ENCODE peak calls at places on chromosomes 11 and 22, in nine cellular contexts. U, S, H, I, M, R, W, E and G are unnamed samples.

GRCh38 chr22:49026476-49027121 is 801.1 kb downstream of the BRD1 start:
- DNase-seq in M (no peak), W (no peak), U (no peak), I (no peak), R (no peak), H (no peak), E (no peak), S (no peak), G (peak; percentile 21)

GRCh38 chr11:26675233-26675928 is 46.5 kb downstream of the SLC5A12 start:
- DNase-seq in U (no peak), H (no peak), M (peak; percentile 13), I (no peak), R (no peak), W (no peak), E (no peak), S (no peak), G (no peak)

GRCh38 chr11:94193288-94193687 is 64.6 kb downstream of the PANX1 start:
- DNase-seq in S (no peak), U (no peak), I (no peak), M (no peak), E (no peak), H (no peak), W (no peak), R (no peak), G (no peak)

GRCh38 chr11:31913985-31914384 is 102.9 kb upstream of the PAX6 start:
- DNase-seq in I (no peak), E (no peak), U (no peak), H (no peak), R (no peak), W (no peak), M (no peak), S (no peak), G (no peak)

GRCh38 chr22:24994070-24994763 is 41.7 kb downstream of the KIAA1671 start:
- DNase-seq in U (peak; percentile 55), H (no peak), E (no peak), W (no peak), M (peak; percentile 91), I (no peak), S (peak; percentile 87), R (no peak), G (no peak)

GRCh38 chr22:21865041-21865440 is 2.4 kb downstream of the MAPK1 start:
- DNase-seq in W (peak; percentile 77), H (no peak), U (peak; percentile 49), E (peak; percentile 24), M (peak; percentile 27), S (no peak), I (peak; percentile 45), R (no peak), G (peak; percentile 45)

GRCh38 chr22:25402160-25402500 is 162.3 kb upstream of the GRK3 start:
- DNase-seq in W (no peak), R (no peak), U (no peak), H (no peak), I (no peak), M (no peak), E (no peak), S (no peak), G (no peak)

GRCh38 chr11:118216621-118217526 is 7.9 kb downstream of the JAML start:
- DNase-seq in H (no peak), E (no peak), I (no peak), U (no peak), M (no peak), S (no peak), W (no peak), R (peak; percentile 46), G (no peak)

GRCh38 chr11:131375421-131375820 is 5.0 kb downstream of the NTM start:
- DNase-seq in W (no peak), I (no peak), R (no peak), E (no peak), H (no peak), U (no peak), M (no peak), S (no peak), G (no peak)

GRCh38 chr11:118488480-118489109 is 38.7 kb upstream of the TTC36 start:
- DNase-seq in W (peak; percentile 59), M (peak; percentile 81), R (peak; percentile 78), I (peak; percentile 64), H (peak; percentile 62), U (peak; percentile 82), E (peak; percentile 54), S (peak; percentile 68), G (peak; percentile 70)

GRCh38 chr22:30202531-30203006 is 44.0 kb downstream of the LIF start:
- DNase-seq in W (no peak), I (peak; percentile 67), R (no peak), S (peak; percentile 77), E (peak; percentile 81), H (no peak), U (no peak), M (peak; percentile 91), G (no peak)

GRCh38 chr11:126415128-126415527 is 59.6 kb downstream of the ST3GAL4 start:
- DNase-seq in I (peak; percentile 65), W (peak; percentile 90), S (peak; percentile 78), M (peak; percentile 8), U (no peak), R (no peak), E (no peak), H (no peak), G (peak; percentile 88)

GRCh38 chr11:120185678-120186407 is 25.0 kb upstream of the OAF start:
- DNase-seq in U (no peak), R (no peak), S (no peak), I (no peak), W (no peak), E (no peak), M (no peak), H (no peak), G (no peak)

GRCh38 chr11:15073361-15074205 is at the start of gene CALCB:
- DNase-seq in M (no peak), E (no peak), U (peak; percentile 49), S (no peak), I (peak; percentile 50), W (no peak), H (peak; percentile 27), R (no peak), G (no peak)

GRCh38 chr11:20373568-20374209 is 10.2 kb downstream of the HTATIP2 start:
- DNase-seq in E (no peak), W (no peak), U (no peak), M (no peak), H (no peak), S (no peak), R (no peak), I (no peak), G (no peak)

GRCh38 chr22:36833073-36833472 is 16.2 kb upstream of the PVALB start:
- DNase-seq in R (no peak), S (no peak), M (no peak), U (no peak), W (no peak), E (no peak), I (no peak), H (no peak), G (no peak)
- H3K4me3 ChIP-seq in R (no peak overlapping the region), S (no peak overlapping the region), M (no peak overlapping the region), U (no peak overlapping the region), W (no peak overlapping the region), E (no peak overlapping the region), I (no peak overlapping the region), H (no peak overlapping the region), G (no peak overlapping the region)

GRCh38 chr22:28935713-28936112 is 52.3 kb downstream of the ZNRF3 start:
- DNase-seq in U (no peak), R (no peak), E (no peak), H (no peak), W (no peak), M (no peak), S (no peak), I (no peak), G (no peak)
- H3K4me1 ChIP-seq in U (peaks cover 8% of the 10 kb centered on the region), R (no peaks in the 10 kb centered on the region), E (no peaks in the 10 kb centered on the region), H (peaks cover 22% of the 10 kb centered on the region), W (peaks cover 6% of the 10 kb centered on the region), M (peaks cover 15% of the 10 kb centered on the region), S (peaks cover 6% of the 10 kb centered on the region), I (peaks cover 36% of the 10 kb centered on the region), G (no peaks in the 10 kb centered on the region)

DNA sequence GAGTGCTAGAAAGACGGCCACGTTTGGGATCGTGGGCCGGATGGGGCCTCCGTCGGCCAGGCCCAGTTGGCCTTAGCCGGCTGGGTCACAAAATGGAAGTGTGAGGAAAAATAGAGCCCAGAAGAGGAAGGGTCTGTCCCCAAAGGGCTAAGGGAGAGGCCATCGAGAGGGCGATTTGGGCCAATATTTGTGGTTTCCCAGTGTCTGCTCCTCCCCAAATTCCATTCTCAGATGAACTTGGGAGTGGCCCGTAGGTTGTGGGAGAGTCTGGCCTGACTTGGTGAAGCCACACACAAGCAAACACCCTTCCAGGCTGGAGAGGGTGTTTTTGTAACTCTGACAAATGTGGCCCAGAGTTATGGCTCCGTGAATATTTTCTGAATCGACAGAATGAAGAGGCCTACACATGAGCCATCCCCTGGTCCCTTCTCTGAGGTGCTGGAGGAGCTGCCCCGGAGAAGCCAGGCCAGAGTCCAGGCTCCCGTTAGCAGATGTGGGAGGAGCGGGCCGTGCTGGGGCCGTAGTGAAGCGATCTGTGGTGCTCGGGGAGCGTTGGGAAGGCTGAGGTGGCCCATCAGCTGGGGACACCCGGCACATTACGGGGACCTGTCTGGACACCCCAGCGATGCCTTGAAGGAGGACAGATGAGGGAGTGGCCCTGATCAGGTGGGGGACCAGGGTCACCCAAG is 73.5 kb upstream of the PPARA start:
- DNase-seq in E (peak; percentile 44), H (no peak), W (peak; percentile 66), I (peak; percentile 64), U (no peak), M (peak; percentile 76), R (no peak), S (peak; percentile 28), G (peak; percentile 63)
- H3K4me3 ChIP-seq in E (peak overlapping the region; percentile 93), H (no peak overlapping the region), W (peak overlapping the region; percentile 86), I (no peak overlapping the region), U (no peak overlapping the region), M (no peak overlapping the region), R (no peak overlapping the region), S (peak overlapping the region; percentile 0), G (peak overlapping the region; percentile 74)

GRCh38 chr11:73198677-73199076 is 19.4 kb upstream of the P2RY2 start:
- DNase-seq in E (no peak), S (peak; percentile 0), U (peak; percentile 60), M (peak; percentile 94), I (no peak), W (no peak), R (no peak), H (peak; percentile 65), G (no peak)

GRCh38 chr11:73195191-73196007 is 22.7 kb upstream of the P2RY2 start:
- DNase-seq in W (no peak), R (no peak), U (peak; percentile 96), E (peak; percentile 54), S (peak; percentile 60), H (no peak), I (no peak), M (peak; percentile 80), G (no peak)

GRCh38 chr11:73194593-73194992 is 23.5 kb upstream of the P2RY2 start:
- DNase-seq in S (peak; percentile 91), M (peak; percentile 98), R (no peak), E (peak; percentile 50), U (peak; percentile 94), W (no peak), H (no peak), I (no peak), G (no peak)

GRCh38 chr11:73197348-73197747 is 20.7 kb upstream of the P2RY2 start:
- DNase-seq in S (peak; percentile 84), U (no peak), E (no peak), W (no peak), I (no peak), M (peak; percentile 59), R (no peak), H (no peak), G (no peak)

DNA sequence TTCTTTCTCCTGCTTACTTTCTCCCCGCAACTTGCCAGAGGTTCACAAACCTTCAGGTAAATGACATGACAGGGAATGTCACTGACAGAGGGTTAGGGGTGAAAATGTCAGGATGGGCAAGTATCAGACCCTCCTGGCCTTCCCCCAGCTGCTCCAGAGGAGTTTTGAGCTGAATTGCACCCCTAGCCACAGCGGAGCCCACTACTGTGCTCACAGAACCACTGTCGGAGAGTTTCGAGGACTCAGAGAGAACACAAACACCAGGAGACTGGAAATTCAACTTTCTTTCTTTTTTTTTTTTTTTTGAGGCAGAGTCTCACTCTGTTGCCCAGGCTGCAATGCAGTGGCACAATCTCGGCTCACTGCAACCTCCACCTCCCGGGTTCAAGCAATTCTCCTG is 21.5 kb upstream of the P2RY2 start:
- DNase-seq in I (no peak), H (no peak), S (peak; percentile 1), R (no peak), W (no peak), U (no peak), E (no peak), M (no peak), G (no peak)
- H3K4me1 ChIP-seq in I (peaks cover 7% of the 10 kb centered on the region), H (peaks cover 20% of the 10 kb centered on the region), S (peaks cover 13% of the 10 kb centered on the region), R (no peaks in the 10 kb centered on the region), W (no peaks in the 10 kb centered on the region), U (peaks cover 45% of the 10 kb centered on the region), E (no peaks in the 10 kb centered on the region), M (peaks cover 12% of the 10 kb centered on the region), G (no peaks in the 10 kb centered on the region)